ENCODE peak calls at places on chromosomes 16 and 17, in seven cellular contexts. S is HFFc6, W is astrocyte of the hippocampus, Q is RKO, M is Panc1, D is H54, X is KG1. N is an unnamed sample.

GRCh38 chr16:983044-984030 is 1.8 kb downstream of the SOX8 start:
- DNase-seq in Q (no peak), D (no peak), W (peak; percentile 57), S (no peak), X (no peak), M (no peak), N (no peak)

GRCh38 chr17:2028234-2028614 is 1.7 kb upstream of the DPH1 start:
- DNase-seq in S (no peak), Q (no peak), M (no peak), W (no peak), D (no peak), X (no peak), N (no peak)

GRCh38 chr16:85621698-85622433 is 8.7 kb downstream of the GSE1 start:
- DNase-seq in S (no peak), M (no peak), X (no peak), W (no peak), D (no peak), Q (no peak), N (no peak)

GRCh38 chr17:63966646-63967265 is 6.0 kb downstream of the SCN4A start:
- DNase-seq in X (no peak), Q (no peak), D (no peak), S (no peak), W (no peak), M (no peak), N (no peak)

GRCh38 chr17:17079761-17080160 is 37.5 kb downstream of the MPRIP start:
- DNase-seq in W (no peak), S (no peak), Q (no peak), X (no peak), D (no peak), M (no peak), N (no peak)

GRCh38 chr16:58418601-58419000 is 26.3 kb downstream of the GINS3 start:
- DNase-seq in X (no peak), M (no peak), W (peak; percentile 60), Q (peak; percentile 30), S (no peak), D (peak; percentile 54), N (peak; percentile 84)

GRCh38 chr17:28282596-28282995 is 36.4 kb upstream of the TMEM97 start:
- DNase-seq in W (peak; percentile 74), S (peak; percentile 82), X (no peak), M (no peak), Q (peak; percentile 34), D (no peak), N (peak; percentile 76)

GRCh38 chr16:74984194-74984669 is 691 bp downstream of the WDR59 start:
- DNase-seq in Q (peak; percentile 56), D (no peak), W (peak; percentile 40), X (no peak), M (no peak), S (peak; percentile 1), N (peak; percentile 17)

GRCh38 chr16:7074715-7075114 is 257.9 kb upstream of the RBFOX1 start:
- DNase-seq in M (no peak), X (no peak), Q (no peak), D (no peak), W (no peak), S (no peak), N (no peak)

GRCh38 chr17:67413399-67413798 is 36.3 kb downstream of the PITPNC1 start:
- DNase-seq in Q (no peak), D (no peak), S (no peak), X (no peak), W (no peak), M (no peak), N (no peak)

GRCh38 chr16:2773188-2773968 is 3.7 kb downstream of the ELOB start:
- DNase-seq in W (no peak), X (no peak), Q (no peak), M (no peak), S (peak; percentile 46), D (peak; percentile 42), N (no peak)

GRCh38 chr16:76278976-76279375 is 1.8 kb downstream of the CNTNAP4 start:
- DNase-seq in D (no peak), W (peak; percentile 16), S (no peak), M (peak; percentile 7), X (peak; percentile 12), Q (peak; percentile 70), N (peak; percentile 12)

GRCh38 chr16:65876200-65876498 is 490.3 kb upstream of the CDH5 start:
- DNase-seq in S (peak; percentile 53), X (no peak), M (no peak), Q (peak; percentile 8), W (no peak), D (no peak), N (no peak)

GRCh38 chr17:73311428-73311780 is 397 bp downstream of the CDC42EP4 start:
- DNase-seq in W (no peak), S (no peak), M (no peak), X (no peak), Q (no peak), D (no peak), N (no peak)

GRCh38 chr17:40179923-40180659 is 2.8 kb downstream of the RAPGEFL1 start:
- DNase-seq in Q (peak; percentile 29), M (no peak), W (peak; percentile 62), X (no peak), S (peak; percentile 44), D (peak; percentile 97), N (peak; percentile 80)

GRCh38 chr17:12769981-12770380 is 19.3 kb upstream of the ARHGAP44 start:
- DNase-seq in X (no peak), S (peak; percentile 28), D (no peak), Q (no peak), W (no peak), M (no peak), N (no peak)

GRCh38 chr16:84585886-84586285 is 32.0 kb downstream of the COTL1 start:
- DNase-seq in S (no peak), Q (no peak), W (no peak), X (no peak), M (no peak), D (no peak), N (peak; percentile 14)

GRCh38 chr17:42248351-42249179 is 27.6 kb downstream of the STAT5B start:
- DNase-seq in X (peak; percentile 83), Q (no peak), M (no peak), S (peak; percentile 36), D (no peak), W (peak; percentile 81), N (peak; percentile 23)

GRCh38 chr16:70680495-70681381 is 5.1 kb downstream of the MTSS2 start:
- DNase-seq in M (no peak), D (no peak), S (no peak), Q (no peak), X (no peak), W (no peak), N (no peak)

GRCh38 chr16:27347930-27348685 is 34.3 kb downstream of the IL4R start:
- DNase-seq in M (no peak), D (no peak), Q (no peak), S (no peak), W (no peak), X (peak; percentile 18), N (no peak)

GRCh38 chr17:57203076-57203475 is 53.2 kb upstream of the MSI2 start:
- DNase-seq in S (no peak), X (no peak), M (no peak), Q (no peak), W (no peak), D (no peak), N (no peak)

GRCh38 chr16:79042886-79043285 is 557.7 kb downstream of the MAF start:
- DNase-seq in M (no peak), X (no peak), W (no peak), S (no peak), D (no peak), Q (no peak), N (no peak)

GRCh38 chr17:10638151-10638550 is 19.0 kb downstream of the MYH3 start:
- DNase-seq in Q (no peak), S (no peak), W (no peak), X (no peak), M (no peak), D (no peak), N (no peak)

GRCh38 chr17:40093005-40093579 is 7.3 kb downstream of the NR1D1 start:
- DNase-seq in X (no peak), W (no peak), S (no peak), D (no peak), M (no peak), Q (no peak), N (no peak)

GRCh38 chr17:74532115-74532514 is 840 bp upstream of the CD300LB start:
- DNase-seq in Q (no peak), M (no peak), W (no peak), X (peak; percentile 87), D (no peak), S (no peak), N (peak; percentile 60)

GRCh38 chr17:76371656-76372628 is 12.5 kb upstream of the SPHK1 start:
- DNase-seq in S (peak; percentile 93), W (peak; percentile 78), Q (peak; percentile 98), X (no peak), M (no peak), D (no peak), N (peak; percentile 83)

GRCh38 chr16:56985288-56985961 is 3.9 kb upstream of the NLRC5 start:
- DNase-seq in X (no peak), Q (peak; percentile 84), W (peak; percentile 74), S (peak; percentile 77), D (peak; percentile 87), M (no peak), N (peak; percentile 82)

GRCh38 chr17:78806451-78806850 is 24.4 kb upstream of the CYTH1 start:
- DNase-seq in W (no peak), Q (peak; percentile 40), M (no peak), X (no peak), D (no peak), S (no peak), N (no peak)

GRCh38 chr16:84195201-84196093 is 4.5 kb downstream of the ADAD2 start:
- DNase-seq in D (no peak), X (no peak), Q (no peak), S (no peak), W (no peak), M (no peak), N (no peak)

GRCh38 chr16:58665200-58665599 is 19.4 kb downstream of the SLC38A7 start:
- DNase-seq in W (no peak), S (no peak), M (no peak), Q (no peak), D (no peak), X (no peak), N (no peak)

GRCh38 chr17:40355123-40355803 is 9.3 kb downstream of the GJD3 start:
- DNase-seq in X (no peak), M (no peak), S (peak; percentile 33), D (peak; percentile 86), W (peak; percentile 82), Q (no peak), N (peak; percentile 78)

GRCh38 chr17:77436058-77436442 is 295.3 kb downstream of the SEC14L1 start:
- DNase-seq in D (no peak), X (no peak), M (no peak), S (no peak), W (no peak), Q (no peak), N (no peak)

GRCh38 chr16:27314986-27315332 is 1.2 kb downstream of the IL4R start:
- DNase-seq in M (no peak), Q (no peak), X (no peak), D (no peak), S (no peak), W (no peak), N (no peak)

GRCh38 chr16:79756571-79756970 is 156.0 kb upstream of the MAF start:
- DNase-seq in Q (no peak), S (no peak), D (no peak), X (no peak), M (no peak), W (no peak), N (no peak)

GRCh38 chr16:88893127-88893968 is 26.9 kb upstream of the PABPN1L start:
- DNase-seq in D (no peak), W (no peak), M (no peak), S (no peak), Q (no peak), X (no peak), N (no peak)

GRCh38 chr17:21041753-21042433 is 918 bp downstream of the USP22 start:
- DNase-seq in M (no peak), D (peak; percentile 68), X (no peak), W (peak; percentile 79), S (no peak), Q (peak; percentile 81), N (peak; percentile 86)

GRCh38 chr16:85055503-85056210 is 28.1 kb downstream of the KIAA0513 start:
- DNase-seq in X (peak; percentile 88), D (peak; percentile 46), Q (peak; percentile 49), S (peak; percentile 42), W (peak; percentile 54), M (no peak), N (peak; percentile 69)

GRCh38 chr16:56606071-56606687 is 2.2 kb upstream of the MT2A start:
- DNase-seq in D (peak; percentile 73), M (no peak), W (peak; percentile 70), Q (peak; percentile 91), S (no peak), X (no peak), N (peak; percentile 77)

N was measured in Daoy.